ENCODE peak calls at places on chromosome 6, in five cellular contexts. O is psoas muscle, G is GM12865, V is AG09309, M is RWPE1. F is an unnamed sample.

GRCh38 chr6:40049128-40049527 is 114.9 kb upstream of the MOCS1 start:
- DNase-seq in O (no peak), G (no peak), V (no peak), M (no peak), F (no peak)

GRCh38 chr6:16286151-16286522 is 47.8 kb downstream of the GMPR start:
- DNase-seq in O (no peak), G (peak), V (no peak), M (no peak), F (peak)

GRCh38 chr6:113564401-113565161 is 292.6 kb upstream of the MARCKS start:
- DNase-seq in O (peak), G (peak), V (peak), M (no peak), F (no peak)

GRCh38 chr6:11083956-11084355 is 9.7 kb upstream of the SMIM13 start:
- DNase-seq in O (no peak), G (peak), V (no peak), M (no peak), F (no peak)

GRCh38 chr6:10451828-10452509 is 37.1 kb upstream of the TFAP2A start:
- DNase-seq in O (no peak), G (no peak), V (peak), M (peak), F (no peak)

GRCh38 chr6:132511159-132511835 is 1.6 kb downstream of the STX7 start:
- DNase-seq in O (no peak), G (peak), V (no peak), M (no peak), F (no peak)

GRCh38 chr6:7171119-7171518 is 63.4 kb downstream of the RREB1 start:
- DNase-seq in O (no peak), G (peak), V (no peak), M (no peak), F (no peak)

GRCh38 chr6:35317483-35318199 is 20.0 kb downstream of the DEF6 start:
- DNase-seq in O (peak), G (no peak), V (no peak), M (no peak), F (no peak)

GRCh38 chr6:111013144-111013905 is 31.5 kb downstream of the RPF2 start:
- DNase-seq in O (no peak), G (no peak), V (no peak), M (no peak), F (no peak)

GRCh38 chr6:157110620-157111019 is 212.7 kb downstream of the TMEM242 start:
- DNase-seq in O (no peak), G (no peak), V (peak), M (no peak), F (no peak)

GRCh38 chr6:154297711-154298110 is 58.9 kb downstream of the IPCEF1 start:
- DNase-seq in O (no peak), G (no peak), V (no peak), M (no peak), F (no peak)

GRCh38 chr6:81998432-81998831 is 246.0 kb upstream of the TENT5A start:
- DNase-seq in O (no peak), G (no peak), V (peak), M (no peak), F (no peak)

GRCh38 chr6:43256670-43257664 is 13.7 kb downstream of the TTBK1 start:
- DNase-seq in O (no peak), G (peak), V (no peak), M (no peak), F (peak)

GRCh38 chr6:169575365-169575764 is 126.5 kb downstream of the WDR27 start:
- DNase-seq in O (no peak), G (no peak), V (no peak), M (no peak), F (no peak)

GRCh38 chr6:160010067-160010466 is 41.2 kb downstream of the IGF2R start:
- DNase-seq in O (peak), G (no peak), V (peak), M (no peak), F (no peak)

GRCh38 chr6:33081098-33081824 is 5.5 kb downstream of the HLA-DPB1 start:
- DNase-seq in O (no peak), G (no peak), V (no peak), M (no peak), F (no peak)

GRCh38 chr6:88982720-88983119 is 19.3 kb upstream of the RNGTT start:
- DNase-seq in O (peak), G (peak), V (peak), M (peak), F (peak)
- TF ChIP-seq CTCF in O (peak), G (peak), V (peak), M (peak), F (peak)

GRCh38 chr6:18307006-18307405 is 42.7 kb upstream of the DEK start:
- DNase-seq in O (no peak), G (no peak), V (peak), M (peak), F (no peak)

GRCh38 chr6:18308070-18308735 is 43.9 kb upstream of the DEK start:
- DNase-seq in O (no peak), G (no peak), V (peak), M (no peak), F (no peak)

DNA sequence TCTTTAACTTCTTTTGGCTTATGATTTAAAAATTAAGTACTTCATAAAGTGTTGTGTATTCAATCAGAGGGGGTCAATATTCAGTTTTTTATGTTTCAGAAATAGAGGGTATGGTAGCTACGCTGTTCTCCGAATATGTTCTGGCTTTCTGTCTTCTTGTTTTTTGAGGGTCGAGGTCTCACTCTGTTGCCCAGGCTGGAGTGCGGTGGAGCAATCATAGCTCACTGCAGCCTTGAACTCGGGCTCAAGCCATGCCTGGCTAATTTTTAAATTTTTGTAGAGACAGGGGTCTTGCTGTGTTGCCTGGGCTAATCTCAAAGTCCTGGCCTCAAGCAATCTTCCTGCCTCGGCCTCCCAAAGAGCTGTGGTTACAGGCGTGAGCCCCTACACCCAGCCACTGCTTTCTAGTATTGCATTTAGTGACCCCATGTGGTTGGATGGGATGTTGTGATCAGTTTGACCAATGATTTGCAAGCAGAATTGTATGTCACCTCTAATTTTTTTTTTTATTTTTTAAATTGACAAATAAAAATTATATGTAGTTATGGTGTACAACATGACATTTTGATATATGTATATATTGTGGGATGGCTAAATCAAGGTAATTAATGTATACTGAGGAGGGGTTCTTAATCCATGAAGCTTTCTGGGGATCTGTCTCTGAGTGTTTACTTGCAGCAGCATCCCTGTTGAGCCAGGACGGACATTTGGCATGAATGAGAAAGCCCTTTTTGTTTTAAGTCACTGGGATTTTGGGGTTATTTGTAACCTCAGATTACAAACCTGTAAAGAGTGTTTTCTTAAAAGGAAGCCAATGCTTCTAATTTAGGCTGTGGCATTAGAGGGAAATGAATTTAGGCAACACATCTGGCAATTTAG is 38.5 kb upstream of the DEK start:
- DNase-seq in O (no peak), G (peak), V (no peak), M (no peak), F (peak)
- TF ChIP-seq CTCF in O (peak), G (no peak), V (no peak), M (no peak), F (no peak)

GRCh38 chr6:150180517-150180916 is 37.7 kb downstream of the PPP1R14C start:
- DNase-seq in O (no peak), G (no peak), V (no peak), M (no peak), F (no peak)
- TF ChIP-seq CTCF in O (no peak), G (no peak), V (no peak), M (no peak), F (no peak)

DNA sequence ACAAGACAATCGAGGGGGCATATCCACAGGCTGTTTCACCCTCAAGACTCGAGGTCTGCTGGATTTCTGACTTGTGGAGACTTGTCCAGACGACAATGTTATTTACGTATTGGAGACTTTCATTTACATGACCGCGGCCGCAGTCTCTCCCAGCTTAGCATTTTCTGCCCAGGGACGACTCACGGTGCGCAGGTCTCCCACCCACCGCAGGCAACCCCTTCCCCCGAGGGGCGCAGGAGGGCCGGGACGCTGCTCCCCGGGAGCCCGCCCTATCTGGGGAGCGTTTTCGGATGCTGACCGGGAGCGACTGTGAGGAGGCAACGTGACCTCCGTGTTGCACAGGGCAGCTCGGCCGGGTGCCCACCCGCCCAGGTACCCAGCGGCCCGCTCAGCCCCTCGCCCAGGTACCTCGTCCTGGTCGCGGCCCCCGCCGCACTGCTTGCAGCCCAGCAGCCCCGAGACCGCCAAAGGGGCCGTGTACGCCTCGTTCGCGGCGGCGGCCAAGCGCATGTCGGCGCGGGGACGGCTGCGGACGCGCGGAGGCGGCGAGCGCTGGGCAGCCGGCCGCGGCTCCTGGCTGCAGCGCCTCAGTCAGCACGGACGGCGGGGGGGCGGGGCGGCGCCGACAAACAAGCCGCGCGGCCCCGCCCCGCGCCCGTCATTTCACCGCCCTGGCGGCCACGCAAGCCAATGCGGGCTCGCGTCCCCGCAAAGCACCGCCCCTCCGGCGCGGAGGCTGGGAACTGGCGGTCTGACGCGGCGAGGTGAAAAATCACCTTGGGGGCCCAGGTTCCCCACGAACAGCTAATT is 85.5 kb downstream of the SESN1 start:
- DNase-seq in O (peak), G (peak), V (peak), M (peak), F (peak)
- TF ChIP-seq CTCF in O (peak), G (no peak), V (no peak), M (no peak), F (no peak)

F was measured in activated CD8-positive, alpha-beta T cell treated with anti-CD3 and anti-CD28 coated beads for 36 hours.